ENCODE peak calls at places on chromosomes 1 and 21, in eight cellular contexts. C is A673, L is left ventricle myocardium inferior, D is endodermal cell, H is IMR-90, S is pancreas, V is PC-3, I is PC-9. M is an unnamed sample.

GRCh38 chr1:155776414-155776813 is 80.6 kb downstream of the GON4L start:
- DNase-seq in V (peak; percentile 58), C (peak; percentile 36), H (no peak), D (no peak), I (no peak), L (no peak), S (no peak), M (no peak)

GRCh38 chr1:54109131-54110105 is 43.4 kb downstream of the CDCP2 start:
- DNase-seq in D (no peak), I (no peak), C (no peak), L (no peak), S (no peak), V (no peak), H (peak; percentile 13), M (no peak)

GRCh38 chr1:205343431-205344009 is 13.2 kb downstream of the KLHDC8A start:
- DNase-seq in C (no peak), H (no peak), S (peak; percentile 85), V (no peak), I (no peak), L (no peak), D (peak; percentile 89), M (no peak)

GRCh38 chr1:80769351-80769750 is 1031.4 kb upstream of the ADGRL2 start:
- DNase-seq in S (no peak), H (no peak), D (no peak), L (no peak), V (no peak), C (no peak), I (no peak), M (no peak)

GRCh38 chr1:182783068-182783467 is 6.5 kb upstream of the NPL start:
- DNase-seq in D (peak; percentile 72), I (no peak), S (no peak), L (no peak), H (no peak), C (no peak), V (no peak), M (no peak)

GRCh38 chr21:41752231-41752681 is 14.6 kb downstream of the RIPK4 start:
- DNase-seq in S (peak; percentile 44), H (peak; percentile 64), C (peak; percentile 95), I (no peak), V (peak; percentile 81), D (no peak), L (no peak), M (no peak)

GRCh38 chr1:242605521-242605920 is 81.0 kb upstream of the PLD5 start:
- DNase-seq in D (no peak), C (no peak), V (peak; percentile 57), L (no peak), I (no peak), S (no peak), H (no peak), M (no peak)

GRCh38 chr1:230517326-230517725 is 91.2 kb upstream of the PGBD5 start:
- DNase-seq in I (no peak), S (no peak), V (no peak), C (no peak), D (no peak), L (no peak), H (no peak), M (no peak)

GRCh38 chr1:176717052-176717754 is 254.2 kb downstream of the PAPPA2 start:
- DNase-seq in D (no peak), I (no peak), L (no peak), S (no peak), H (no peak), C (no peak), V (no peak), M (no peak)

GRCh38 chr1:159913451-159914192 is 11.7 kb downstream of the TAGLN2 start:
- DNase-seq in H (no peak), D (peak; percentile 85), V (peak; percentile 91), L (no peak), S (no peak), I (peak; percentile 63), C (peak; percentile 38), M (no peak)

GRCh38 chr1:159916240-159917051 is 8.9 kb downstream of the TAGLN2 start:
- DNase-seq in C (peak; percentile 84), I (peak; percentile 84), V (peak; percentile 97), L (no peak), D (peak; percentile 90), H (peak; percentile 91), S (no peak), M (no peak)

GRCh38 chr1:159915571-159916239 is 9.6 kb downstream of the TAGLN2 start:
- DNase-seq in L (no peak), S (no peak), V (no peak), D (peak; percentile 72), I (no peak), C (peak; percentile 26), H (no peak), M (no peak)

GRCh38 chr1:159911668-159912067 is 11.7 kb upstream of the CFAP45 start:
- DNase-seq in L (no peak), S (no peak), V (no peak), I (no peak), H (no peak), D (no peak), C (no peak), M (no peak)

DNA sequence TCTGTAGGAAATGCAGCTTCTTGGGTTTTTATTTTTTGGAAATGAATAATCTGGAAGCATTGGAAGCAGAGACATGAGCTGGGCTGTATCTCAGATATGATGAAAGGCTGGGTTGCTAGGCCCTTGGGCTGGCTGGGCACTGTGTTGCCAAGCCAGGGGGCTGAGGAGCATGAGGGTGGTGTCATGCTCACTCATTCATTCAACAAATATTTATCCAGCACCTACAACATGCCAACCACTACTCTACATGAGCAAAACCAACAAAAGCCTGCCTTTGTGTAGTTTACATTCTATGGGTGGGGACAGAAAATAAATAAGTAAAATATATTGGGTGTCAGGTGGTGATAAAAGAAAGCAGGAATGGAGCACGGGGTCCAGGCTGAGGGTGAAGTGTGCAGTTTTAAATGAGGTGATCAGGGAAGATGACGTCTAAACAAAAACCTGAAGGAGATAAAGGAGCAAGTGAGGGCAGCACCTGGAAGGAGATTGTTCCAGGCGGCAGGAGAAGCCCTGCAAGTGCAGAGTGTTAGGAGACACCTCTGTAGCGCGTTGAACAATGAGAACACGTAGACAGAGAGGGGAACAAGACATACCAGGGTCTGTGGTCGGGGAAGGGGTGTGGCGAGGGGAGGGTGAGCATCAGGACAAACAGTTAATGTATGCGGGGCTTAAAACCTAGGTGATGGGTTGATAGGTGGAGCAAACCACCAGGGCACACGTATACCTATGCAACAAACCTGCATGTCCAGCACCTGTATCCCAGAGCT is 10.9 kb downstream of the TAGLN2 start:
- DNase-seq in D (peak; percentile 67), S (no peak), V (peak; percentile 95), I (no peak), C (no peak), H (no peak), L (no peak), M (no peak)
- H3K4me1 ChIP-seq in D (peaks cover 47% of the 10 kb centered on the region), S (peaks cover 73% of the 10 kb centered on the region), V (peaks cover 97% of the 10 kb centered on the region), I (peaks cover 99% of the 10 kb centered on the region), C (peaks cover 15% of the 10 kb centered on the region), H (peaks cover 43% of the 10 kb centered on the region), L (peaks cover 69% of the 10 kb centered on the region), M (peaks cover 51% of the 10 kb centered on the region)

GRCh38 chr1:151401125-151401788 is 1.9 kb downstream of the PSMB4 start:
- DNase-seq in V (peak; percentile 24), S (no peak), L (no peak), I (no peak), D (no peak), C (no peak), H (peak; percentile 11), M (no peak)
- H3K4me3 ChIP-seq in V (peak overlapping the region; percentile 91), S (no peak overlapping the region), L (peak overlapping the region; percentile 95), I (peak overlapping the region; percentile 91), D (peak overlapping the region; percentile 96), C (peak overlapping the region; percentile 96), H (no peak overlapping the region), M (no peak overlapping the region)

GRCh38 chr1:171432473-171432872 is 52.9 kb upstream of the PRRC2C start:
- DNase-seq in I (no peak), V (no peak), L (no peak), H (no peak), S (no peak), D (no peak), C (no peak), M (no peak)

GRCh38 chr1:171433451-171433850 is 51.9 kb upstream of the PRRC2C start:
- DNase-seq in D (no peak), S (no peak), I (no peak), H (peak; percentile 70), C (no peak), V (peak; percentile 96), L (no peak), M (no peak)

GRCh38 chr1:171434717-171435346 is 50.5 kb upstream of the PRRC2C start:
- DNase-seq in D (no peak), C (peak; percentile 90), S (no peak), H (peak; percentile 84), I (no peak), L (no peak), V (peak; percentile 92), M (peak; percentile 2)

GRCh38 chr1:171441278-171441677 is 44.1 kb upstream of the PRRC2C start:
- DNase-seq in H (peak; percentile 89), S (no peak), D (no peak), C (peak; percentile 28), L (no peak), V (peak; percentile 99), I (no peak), M (no peak)

DNA sequence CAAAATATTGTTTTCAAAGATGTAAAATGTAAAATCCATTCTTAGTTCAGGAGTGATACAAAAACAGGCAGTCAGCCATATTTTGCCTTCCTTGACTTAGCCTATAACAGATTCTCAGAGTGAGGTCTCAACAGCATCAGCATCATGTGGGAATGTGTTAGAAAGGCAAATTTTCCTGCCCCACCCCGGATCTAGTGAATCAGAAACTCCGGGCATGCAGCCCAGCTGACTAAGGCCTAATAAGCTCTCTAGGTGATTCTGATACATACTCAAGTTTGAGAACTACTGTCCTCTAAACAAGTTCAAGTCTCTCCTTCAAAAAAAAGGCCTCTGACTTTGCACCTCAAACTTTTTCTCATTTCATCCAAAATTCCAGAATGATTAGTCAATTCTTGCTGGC is 46.9 kb upstream of the PRRC2C start:
- DNase-seq in H (peak; percentile 98), V (peak; percentile 100), I (peak; percentile 13), L (peak; percentile 46), S (no peak), C (peak; percentile 86), D (no peak), M (no peak)
- H3K27ac ChIP-seq in H (no peak overlapping the region), V (peak overlapping the region; percentile 88), I (no peak overlapping the region), L (no peak overlapping the region), S (no peak overlapping the region), C (no peak overlapping the region), D (no peak overlapping the region), M (no peak overlapping the region)

GRCh38 chr1:235844776-235845175 is 21.9 kb downstream of the LYST start:
- DNase-seq in L (no peak), I (no peak), C (no peak), D (no peak), S (no peak), V (no peak), H (no peak), M (no peak)

GRCh38 chr1:235843458-235843857 is 23.2 kb downstream of the LYST start:
- DNase-seq in L (no peak), D (no peak), S (no peak), I (no peak), V (peak; percentile 71), C (peak; percentile 17), H (peak; percentile 68), M (peak; percentile 28)

GRCh38 chr1:235838021-235838420 is 28.7 kb downstream of the LYST start:
- DNase-seq in I (no peak), C (no peak), L (no peak), V (no peak), S (no peak), H (no peak), D (no peak), M (no peak)

GRCh38 chr1:235841938-235842545 is 24.7 kb downstream of the LYST start:
- DNase-seq in I (no peak), V (no peak), S (no peak), L (no peak), C (no peak), D (no peak), H (no peak), M (no peak)
- H3K4me1 ChIP-seq in I (no peaks in the 10 kb centered on the region), V (no peaks in the 10 kb centered on the region), S (no peaks in the 10 kb centered on the region), L (peaks cover 48% of the 10 kb centered on the region), C (no peaks in the 10 kb centered on the region), D (peaks cover 9% of the 10 kb centered on the region), H (no peaks in the 10 kb centered on the region), M (peaks cover 3% of the 10 kb centered on the region)

M was measured in CD4-positive, CD25-positive, alpha-beta regulatory T cell.